ENCODE peak calls at places on chromosomes 2 and 18, in ten cellular contexts. D, G, S, A, U, J, M, L, I and B are unnamed samples.

GRCh38 chr2:89763254-89763580 is 1071.7 kb downstream of the RPIA start:
- DNase-seq in S (no peak), J (no peak), U (no peak), M (no peak), A (no peak), I (no peak), L (no peak), G (no peak), D (no peak), B (no peak)

GRCh38 chr2:138125306-138125900 is 161.1 kb downstream of the HNMT start:
- DNase-seq in A (no peak), J (no peak), M (no peak), S (no peak), U (no peak), L (no peak), G (no peak), I (no peak), D (no peak), B (no peak)

GRCh38 chr2:46486441-46486840 is 7.1 kb downstream of the TMEM247 start:
- DNase-seq in U (no peak), M (no peak), D (no peak), J (no peak), G (no peak), L (no peak), A (no peak), S (no peak), I (no peak), B (no peak)

GRCh38 chr2:10659898-10660568 is 29.7 kb downstream of the NOL10 start:
- DNase-seq in I (no peak), S (no peak), J (peak; percentile 72), A (peak; percentile 80), M (peak; percentile 90), G (no peak), L (peak; percentile 82), U (peak; percentile 56), D (peak; percentile 33), B (peak; percentile 50)

GRCh38 chr2:168723494-168723893 is 78.9 kb upstream of the NOSTRIN start:
- DNase-seq in A (no peak), G (no peak), L (no peak), D (no peak), J (no peak), M (no peak), U (no peak), S (no peak), I (no peak), B (no peak)

GRCh38 chr2:159506764-159507406 is 109.5 kb downstream of the BAZ2B start:
- DNase-seq in A (peak; percentile 29), M (peak; percentile 59), G (no peak), U (no peak), I (no peak), D (no peak), S (no peak), J (no peak), L (peak; percentile 1), B (no peak)

GRCh38 chr2:108928660-108929377 is 60.2 kb downstream of the EDAR start:
- DNase-seq in U (no peak), I (no peak), A (no peak), G (no peak), L (no peak), S (peak; percentile 59), J (no peak), D (no peak), M (no peak), B (no peak)

GRCh38 chr2:129935118-129935517 is 44.3 kb upstream of the RAB6C start:
- DNase-seq in D (no peak), M (no peak), I (no peak), A (no peak), S (no peak), L (peak; percentile 53), G (no peak), J (no peak), U (no peak), B (no peak)

GRCh38 chr2:203070615-203071547 is 56.2 kb downstream of the NBEAL1 start:
- DNase-seq in G (no peak), A (no peak), U (no peak), M (no peak), I (no peak), D (no peak), J (no peak), S (no peak), L (no peak), B (no peak)

GRCh38 chr2:124024491-124025348 is at the start of gene CNTNAP5:
- DNase-seq in J (peak; percentile 17), A (peak; percentile 5), M (peak; percentile 1), U (peak; percentile 8), L (no peak), S (peak; percentile 73), D (no peak), G (no peak), I (no peak), B (no peak)

GRCh38 chr2:70083344-70084156 is 3.7 kb upstream of the PCBP1 start:
- DNase-seq in G (no peak), D (no peak), U (peak; percentile 62), J (no peak), S (no peak), I (no peak), L (no peak), M (peak; percentile 65), A (peak; percentile 22), B (no peak)

GRCh38 chr18:56869189-56869777 is 218.1 kb downstream of the WDR7 start:
- DNase-seq in S (no peak), I (no peak), U (no peak), D (peak; percentile 64), J (peak; percentile 79), L (peak; percentile 78), M (peak; percentile 35), A (peak; percentile 42), G (peak; percentile 9), B (peak; percentile 37)

GRCh38 chr2:141399270-141399669 is 731.5 kb downstream of the LRP1B start:
- DNase-seq in J (peak; percentile 28), M (no peak), S (no peak), G (no peak), L (no peak), U (no peak), D (no peak), I (no peak), A (peak; percentile 13), B (no peak)

GRCh38 chr18:58105908-58106673 is 62.1 kb downstream of the NEDD4L start:
- DNase-seq in D (no peak), A (no peak), U (no peak), L (peak; percentile 8), S (no peak), G (no peak), I (no peak), J (no peak), M (no peak), B (no peak)

GRCh38 chr2:171595896-171596295 is 73.6 kb downstream of the CYBRD1 start:
- DNase-seq in G (peak; percentile 66), L (peak; percentile 89), U (no peak), J (peak; percentile 87), D (peak; percentile 69), I (no peak), M (peak; percentile 90), S (no peak), A (peak; percentile 91), B (peak; percentile 60)

GRCh38 chr2:201235865-201236811 is 24.2 kb upstream of the CASP8 start:
- DNase-seq in D (no peak), M (peak; percentile 56), S (no peak), I (peak; percentile 35), L (peak; percentile 95), U (peak; percentile 37), A (peak; percentile 84), G (no peak), J (peak; percentile 88), B (peak; percentile 67)
- TF ChIP-seq CTCF in D (peak; percentile 50), M (peak; percentile 65), S (peak; percentile 81), I (peak; percentile 82), L (peak; percentile 61), U (peak; percentile 55), A (peak; percentile 57), G (peak; percentile 71), J (peak; percentile 57), B (peak; percentile 54)

DNA sequence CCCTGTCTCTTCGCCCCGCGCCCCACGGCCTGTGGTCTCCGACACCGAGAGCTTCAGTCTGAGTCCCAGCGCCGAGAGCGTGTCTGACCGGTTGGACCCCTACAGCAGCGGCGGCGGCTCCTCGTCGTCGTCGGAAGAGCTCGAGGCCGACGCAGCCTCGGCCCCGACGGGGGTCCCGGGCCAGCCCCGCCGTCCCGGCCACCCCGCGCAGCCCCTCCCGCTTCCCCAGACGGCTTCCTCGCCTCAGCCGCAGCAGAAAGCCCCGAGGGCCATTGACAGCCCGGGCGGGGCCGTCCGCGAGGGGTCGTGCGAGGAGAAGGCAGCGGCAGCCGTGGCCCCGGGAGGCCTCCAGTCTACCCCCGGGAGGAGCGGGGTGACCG is 1.3 kb downstream of the PHLPP1 start:
- DNase-seq in G (no peak), U (peak; percentile 63), D (no peak), I (peak; percentile 13), M (peak; percentile 11), J (peak; percentile 14), S (peak; percentile 89), A (peak; percentile 37), L (peak; percentile 8), B (no peak)
- TF ChIP-seq CTCF in G (no peak), U (no peak), D (peak; percentile 10), I (no peak), M (no peak), J (peak; percentile 10), S (no peak), A (peak; percentile 25), L (no peak), B (no peak)

DNA sequence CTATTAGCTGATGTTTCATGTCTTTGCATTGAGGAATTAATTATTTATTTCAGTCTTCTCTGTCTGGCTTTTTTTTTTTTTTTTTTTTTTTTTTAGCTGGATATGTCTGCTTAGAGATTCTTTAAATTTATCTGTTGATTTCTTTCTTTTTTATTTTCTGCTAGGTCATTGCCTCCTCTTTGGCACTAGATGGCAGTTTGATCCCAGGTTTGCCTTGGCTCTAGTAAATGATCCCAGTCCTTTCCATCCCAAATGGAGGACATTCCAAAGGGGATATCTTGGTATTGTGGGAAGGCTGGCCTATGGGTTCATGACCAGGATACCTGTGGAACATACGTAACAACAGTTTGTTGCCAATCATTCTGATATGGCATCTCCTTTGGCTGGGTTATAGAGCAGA is 339.5 kb upstream of the GCFC2 start:
- DNase-seq in I (no peak), S (no peak), U (no peak), A (no peak), D (no peak), J (no peak), G (no peak), L (no peak), M (no peak), B (no peak)
- TF ChIP-seq CTCF in I (no peak), S (no peak), U (no peak), A (no peak), D (no peak), J (no peak), G (peak; percentile 27), L (no peak), M (no peak), B (no peak)

GRCh38 chr2:163471947-163472346 is 263.9 kb downstream of the FIGN start:
- DNase-seq in L (peak; percentile 32), S (no peak), A (peak; percentile 40), J (peak; percentile 30), G (no peak), I (no peak), U (no peak), M (peak; percentile 11), D (no peak), B (no peak)
- TF ChIP-seq CTCF in L (peak; percentile 57), S (peak; percentile 33), A (peak; percentile 45), J (peak; percentile 33), G (peak; percentile 68), I (no peak), U (no peak), M (peak; percentile 25), D (peak; percentile 16), B (peak; percentile 15)